ENCODE peak calls at places on chromosome 12, in seven cellular contexts. Q is Panc1; Z is CD8-positive, alpha-beta T cell; J is OCI-LY7; E is A549; L is BE2C; X is uterus. T is an unnamed sample.

GRCh38 chr12:69884386-69884785 is 59.4 kb downstream of the MYRFL start:
- DNase-seq in Z (no peak), Q (no peak), X (no peak), J (no peak), L (peak; percentile 28), E (no peak), T (no peak)

GRCh38 chr12:53174881-53175491 is 5.5 kb upstream of the ZNF740 start:
- DNase-seq in L (no peak), X (peak; percentile 10), Q (no peak), Z (no peak), E (peak; percentile 94), J (peak; percentile 38), T (peak; percentile 95)

GRCh38 chr12:105347486-105347885 is 17.0 kb downstream of the C12orf75 start:
- DNase-seq in L (no peak), Q (no peak), Z (no peak), X (no peak), J (no peak), E (no peak), T (no peak)

GRCh38 chr12:104579716-104580495 is 123.2 kb downstream of the CHST11 start:
- DNase-seq in Q (no peak), L (no peak), E (no peak), X (no peak), J (no peak), Z (no peak), T (no peak)

GRCh38 chr12:59383426-59383822 is 212.4 kb upstream of the SLC16A7 start:
- DNase-seq in E (no peak), Q (no peak), Z (no peak), X (no peak), J (no peak), L (peak; percentile 38), T (no peak)

GRCh38 chr12:99138397-99138796 is 493.3 kb downstream of the APAF1 start:
- DNase-seq in J (no peak), L (no peak), Z (no peak), X (no peak), E (no peak), Q (no peak), T (no peak)

GRCh38 chr12:62270872-62271271 is 10.7 kb downstream of the USP15 start:
- DNase-seq in E (no peak), J (no peak), L (no peak), Z (no peak), Q (no peak), X (no peak), T (no peak)

GRCh38 chr12:70561550-70561949 is 75.7 kb downstream of the PTPRB start:
- DNase-seq in Q (no peak), Z (no peak), X (no peak), J (no peak), L (no peak), E (no peak), T (no peak)

GRCh38 chr12:47156167-47156736 is 76.5 kb upstream of the AMIGO2 start:
- DNase-seq in E (peak; percentile 73), Z (no peak), Q (no peak), J (no peak), L (no peak), X (peak; percentile 53), T (no peak)

GRCh38 chr12:80314741-80315140 is 129.3 kb upstream of the PTPRQ start:
- DNase-seq in E (no peak), Z (no peak), L (no peak), J (no peak), X (no peak), Q (no peak), T (no peak)

GRCh38 chr12:47772094-47772660 is 861 bp upstream of the SLC48A1 start:
- DNase-seq in L (no peak), X (no peak), J (no peak), E (no peak), Q (no peak), Z (no peak), T (no peak)

GRCh38 chr12:31964280-31964679 is 5.1 kb downstream of the RESF1 start:
- DNase-seq in L (no peak), E (no peak), X (no peak), Z (no peak), Q (no peak), J (no peak), T (peak; percentile 5)

GRCh38 chr12:31959051-31959700 is at the start of gene RESF1:
- DNase-seq in Q (peak; percentile 53), E (peak; percentile 93), Z (peak; percentile 86), L (peak; percentile 91), X (peak; percentile 83), J (peak; percentile 97), T (peak; percentile 98)

GRCh38 chr12:31959701-31960391 is 631 bp downstream of the RESF1 start:
- DNase-seq in X (peak; percentile 61), E (peak; percentile 76), L (peak; percentile 71), Q (peak; percentile 22), Z (peak; percentile 73), J (peak; percentile 80), T (no peak)

GRCh38 chr12:31961137-31961536 is 1.9 kb downstream of the RESF1 start:
- DNase-seq in X (no peak), Z (no peak), E (no peak), Q (no peak), L (no peak), J (peak; percentile 27), T (peak; percentile 28)

GRCh38 chr12:31962076-31962475 is 2.9 kb downstream of the RESF1 start:
- DNase-seq in E (no peak), J (no peak), Z (no peak), X (no peak), L (no peak), Q (no peak), T (no peak)
- H3K4me3 ChIP-seq in E (no peak overlapping the region), J (no peak overlapping the region), Z (peak overlapping the region; percentile 75), X (peak overlapping the region; percentile 70), L (no peak overlapping the region), Q (no peak overlapping the region), T (peak overlapping the region; percentile 97)

DNA sequence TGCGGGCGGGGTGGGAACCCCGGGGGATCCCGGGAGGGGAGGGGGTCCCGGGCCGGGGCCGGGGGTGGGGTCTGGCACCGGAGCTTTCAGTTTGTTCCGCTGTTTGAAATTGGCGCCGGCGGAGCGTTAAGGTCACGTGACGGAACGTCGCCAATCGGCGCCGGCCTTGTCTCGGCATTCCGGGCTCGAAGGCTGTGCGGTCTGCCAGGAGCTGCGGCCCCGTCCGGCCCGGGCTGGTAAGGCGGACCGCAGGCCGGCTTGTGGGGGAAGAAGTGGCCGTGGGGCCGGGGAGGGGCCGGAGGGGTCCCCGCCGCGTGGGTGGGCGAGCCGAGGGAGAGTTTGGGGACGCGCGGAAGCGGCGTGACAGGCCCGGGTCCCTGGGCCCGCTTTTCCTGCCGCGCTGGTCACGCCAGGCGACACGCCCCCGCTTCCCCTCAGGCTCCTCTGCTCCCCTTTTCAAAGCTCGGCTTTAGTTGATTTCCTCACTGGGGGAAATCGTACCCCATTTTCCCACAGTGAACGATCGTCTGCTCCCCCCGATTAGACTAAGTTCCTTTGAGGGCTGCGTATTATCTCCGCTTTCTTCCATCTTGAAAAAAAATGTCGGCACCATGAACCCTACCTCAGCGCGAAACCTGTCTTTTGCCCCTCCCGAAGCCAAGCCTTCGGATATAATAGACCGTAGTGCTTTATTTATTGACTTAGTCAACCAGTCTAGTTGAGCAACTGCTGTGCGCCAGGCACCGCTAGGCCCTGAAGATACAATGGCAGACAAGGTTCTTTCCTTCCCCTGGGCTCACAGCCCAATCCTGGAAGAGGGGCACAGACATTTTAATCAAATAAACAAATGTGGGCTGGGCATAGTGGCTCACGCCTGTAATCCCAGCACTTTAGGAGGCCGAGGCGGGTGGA is at the start of the genes FOXM1 and RHNO1:
- DNase-seq in X (peak; percentile 91), E (peak; percentile 93), Z (peak; percentile 90), J (peak; percentile 90), Q (no peak), L (peak; percentile 90), T (peak; percentile 99)
- TF ChIP-seq CTCF in X (peak; percentile 34), E (no peak), Z (no peak), J (no peak), Q (no peak), L (peak; percentile 2), T (peak; percentile 50)

GRCh38 chr12:93247313-93248057 is 130.2 kb upstream of the NUDT4 start:
- DNase-seq in Z (no peak), E (no peak), X (no peak), J (peak; percentile 7), L (no peak), Q (no peak), T (no peak)

GRCh38 chr12:93254911-93255310 is 122.8 kb upstream of the NUDT4 start:
- DNase-seq in Q (no peak), X (no peak), E (no peak), J (no peak), Z (no peak), L (no peak), T (no peak)

GRCh38 chr12:93256258-93256969 is 121.3 kb upstream of the NUDT4 start:
- DNase-seq in E (no peak), L (no peak), X (no peak), J (no peak), Z (no peak), Q (no peak), T (no peak)

GRCh38 chr12:93252221-93252620 is 125.5 kb upstream of the NUDT4 start:
- DNase-seq in J (no peak), Z (no peak), Q (no peak), X (no peak), L (no peak), E (no peak), T (no peak)
- H3K9me3 ChIP-seq in J (no peaks in the 10 kb centered on the region), Z (peaks cover 7% of the 10 kb centered on the region), Q (peaks cover 5% of the 10 kb centered on the region), X (no peaks in the 10 kb centered on the region), L (no peaks in the 10 kb centered on the region), E (no peaks in the 10 kb centered on the region), T (peaks cover 36% of the 10 kb centered on the region)

GRCh38 chr12:115228434-115228833 is 544.5 kb upstream of the TBX3 start:
- DNase-seq in Q (no peak), E (no peak), L (no peak), X (no peak), J (no peak), Z (no peak), T (no peak)
- H3K4me3 ChIP-seq in Q (no peak overlapping the region), E (no peak overlapping the region), L (no peak overlapping the region), X (no peak overlapping the region), J (no peak overlapping the region), Z (no peak overlapping the region), T (no peak overlapping the region)

DNA sequence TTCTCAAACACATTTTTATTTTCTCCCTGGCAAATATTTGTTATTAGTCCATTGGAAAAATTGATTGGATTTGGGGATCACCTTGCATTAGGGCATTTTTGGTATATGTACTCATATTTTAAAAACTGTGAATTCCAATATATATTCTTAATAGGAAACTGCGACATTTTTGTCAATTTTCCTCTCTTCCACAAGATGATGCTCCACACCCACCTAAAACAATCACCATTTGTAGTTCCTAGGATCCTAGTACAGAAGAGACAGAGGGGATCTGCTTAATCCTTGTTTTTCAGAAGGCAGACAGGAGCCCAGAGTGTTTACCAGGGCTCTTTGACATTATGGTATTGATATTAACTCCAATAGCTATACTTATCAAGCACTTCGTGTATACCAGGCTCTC is 22.8 kb upstream of the OASL start:
- DNase-seq in Z (no peak), E (peak; percentile 33), L (no peak), J (no peak), Q (no peak), X (no peak), T (peak; percentile 0)
- TF ChIP-seq CTCF in Z (no peak), E (peak; percentile 50), L (peak; percentile 53), J (peak; percentile 42), Q (peak; percentile 63), X (no peak), T (peak; percentile 34)

T was measured in endodermal cell.